ENCODE peak calls at places on chromosomes 4 and X, in ten cellular contexts. One of them, this sample, is unnamed.
A peak's percentile ranks its signal among the peaks of the same experiment; 100 is the strongest.

GRCh38 chr4:91754716-91755115 is 549.0 kb upstream of the GRID2 start:
- DNase-seq in DMS53: no peak
- DNase-seq in GM12864: no peak
- DNase-seq in heart right ventricle: no peak
- DNase-seq in retina: no peak
- DNase-seq in glutamatergic neuron: no peak
- DNase-seq in nephron progenitor cell: no peak
- DNase-seq in cardiac septum: no peak
- DNase-seq in stimulated activated CD4-positive, alpha-beta T cell treated with anti-CD3 and anti-CD28 coated beads, TNF-alpha, amount 100 ng/mL, for 1 hour: no peak
- DNase-seq in right cardiac atrium: no peak
- DNase-seq in this sample: no peak

GRCh38 chr4:7547368-7548040 is 112.8 kb upstream of the PSAPL1 start:
- DNase-seq in glutamatergic neuron: no peak
- DNase-seq in nephron progenitor cell: no peak
- DNase-seq in heart right ventricle: no peak
- DNase-seq in DMS53: peak; percentile 62
- DNase-seq in GM12864: no peak
- DNase-seq in stimulated activated CD4-positive, alpha-beta T cell treated with anti-CD3 and anti-CD28 coated beads, TNF-alpha, amount 100 ng/mL, for 1 hour: no peak
- DNase-seq in right cardiac atrium: no peak
- DNase-seq in cardiac septum: no peak
- DNase-seq in retina: no peak
- DNase-seq in this sample: no peak

GRCh38 chr4:130646886-130647285 is 1550.9 kb downstream of the C4orf33 start:
- DNase-seq in cardiac septum: no peak
- DNase-seq in right cardiac atrium: no peak
- DNase-seq in stimulated activated CD4-positive, alpha-beta T cell treated with anti-CD3 and anti-CD28 coated beads, TNF-alpha, amount 100 ng/mL, for 1 hour: no peak
- DNase-seq in glutamatergic neuron: no peak
- DNase-seq in nephron progenitor cell: no peak
- DNase-seq in retina: no peak
- DNase-seq in DMS53: no peak
- DNase-seq in GM12864: no peak
- DNase-seq in heart right ventricle: no peak
- DNase-seq in this sample: no peak

GRCh38 chr4:52198356-52198755 is 147.3 kb downstream of the SPATA18 start:
- DNase-seq in GM12864: no peak
- DNase-seq in DMS53: no peak
- DNase-seq in glutamatergic neuron: no peak
- DNase-seq in heart right ventricle: no peak
- DNase-seq in right cardiac atrium: no peak
- DNase-seq in stimulated activated CD4-positive, alpha-beta T cell treated with anti-CD3 and anti-CD28 coated beads, TNF-alpha, amount 100 ng/mL, for 1 hour: no peak
- DNase-seq in retina: no peak
- DNase-seq in nephron progenitor cell: no peak
- DNase-seq in cardiac septum: no peak
- DNase-seq in this sample: no peak

GRCh38 chr4:148258526-148258925 is 183.7 kb downstream of the NR3C2 start:
- DNase-seq in cardiac septum: no peak
- DNase-seq in right cardiac atrium: no peak
- DNase-seq in GM12864: no peak
- DNase-seq in DMS53: no peak
- DNase-seq in nephron progenitor cell: no peak
- DNase-seq in heart right ventricle: peak; percentile 23
- DNase-seq in glutamatergic neuron: no peak
- DNase-seq in stimulated activated CD4-positive, alpha-beta T cell treated with anti-CD3 and anti-CD28 coated beads, TNF-alpha, amount 100 ng/mL, for 1 hour: no peak
- DNase-seq in retina: no peak
- DNase-seq in this sample: no peak

GRCh38 chr4:99624141-99624719 is 33.4 kb downstream of the C4orf54 start:
- DNase-seq in nephron progenitor cell: no peak
- DNase-seq in cardiac septum: no peak
- DNase-seq in GM12864: no peak
- DNase-seq in stimulated activated CD4-positive, alpha-beta T cell treated with anti-CD3 and anti-CD28 coated beads, TNF-alpha, amount 100 ng/mL, for 1 hour: no peak
- DNase-seq in DMS53: no peak
- DNase-seq in glutamatergic neuron: no peak
- DNase-seq in retina: no peak
- DNase-seq in right cardiac atrium: no peak
- DNase-seq in heart right ventricle: no peak
- DNase-seq in this sample: no peak

GRCh38 chr4:89682808-89683207 is 154.2 kb downstream of the SNCA start:
- DNase-seq in right cardiac atrium: no peak
- DNase-seq in stimulated activated CD4-positive, alpha-beta T cell treated with anti-CD3 and anti-CD28 coated beads, TNF-alpha, amount 100 ng/mL, for 1 hour: no peak
- DNase-seq in retina: no peak
- DNase-seq in DMS53: no peak
- DNase-seq in cardiac septum: no peak
- DNase-seq in nephron progenitor cell: no peak
- DNase-seq in glutamatergic neuron: no peak
- DNase-seq in heart right ventricle: no peak
- DNase-seq in GM12864: no peak
- DNase-seq in this sample: no peak

GRCh38 chrX:11504234-11504633 is 161.5 kb downstream of the ARHGAP6 start:
- DNase-seq in retina: no peak
- DNase-seq in heart right ventricle: no peak
- DNase-seq in cardiac septum: no peak
- DNase-seq in stimulated activated CD4-positive, alpha-beta T cell treated with anti-CD3 and anti-CD28 coated beads, TNF-alpha, amount 100 ng/mL, for 1 hour: no peak
- DNase-seq in nephron progenitor cell: no peak
- DNase-seq in GM12864: no peak
- DNase-seq in DMS53: no peak
- DNase-seq in glutamatergic neuron: no peak
- DNase-seq in right cardiac atrium: no peak
- DNase-seq in this sample: no peak

GRCh38 chr4:86857341-86858052 is 8.3 kb upstream of the SLC10A6 start:
- DNase-seq in right cardiac atrium: no peak
- DNase-seq in retina: no peak
- DNase-seq in stimulated activated CD4-positive, alpha-beta T cell treated with anti-CD3 and anti-CD28 coated beads, TNF-alpha, amount 100 ng/mL, for 1 hour: no peak
- DNase-seq in GM12864: no peak
- DNase-seq in heart right ventricle: no peak
- DNase-seq in nephron progenitor cell: no peak
- DNase-seq in DMS53: no peak
- DNase-seq in glutamatergic neuron: no peak
- DNase-seq in cardiac septum: no peak
- DNase-seq in this sample: no peak

GRCh38 chr4:184165291-184165690 is 52.4 kb downstream of the ENPP6 start:
- DNase-seq in cardiac septum: no peak
- DNase-seq in retina: no peak
- DNase-seq in heart right ventricle: no peak
- DNase-seq in GM12864: no peak
- DNase-seq in stimulated activated CD4-positive, alpha-beta T cell treated with anti-CD3 and anti-CD28 coated beads, TNF-alpha, amount 100 ng/mL, for 1 hour: no peak
- DNase-seq in right cardiac atrium: no peak
- DNase-seq in glutamatergic neuron: no peak
- DNase-seq in DMS53: no peak
- DNase-seq in nephron progenitor cell: no peak
- DNase-seq in this sample: no peak

GRCh38 chrX:118177708-118178107 is 61.1 kb upstream of the KLHL13 start:
- DNase-seq in nephron progenitor cell: no peak
- DNase-seq in heart right ventricle: no peak
- DNase-seq in DMS53: no peak
- DNase-seq in GM12864: no peak
- DNase-seq in stimulated activated CD4-positive, alpha-beta T cell treated with anti-CD3 and anti-CD28 coated beads, TNF-alpha, amount 100 ng/mL, for 1 hour: no peak
- DNase-seq in retina: no peak
- DNase-seq in right cardiac atrium: no peak
- DNase-seq in cardiac septum: no peak
- DNase-seq in glutamatergic neuron: no peak
- DNase-seq in this sample: no peak

GRCh38 chr4:112967109-112967508 is 82.3 kb upstream of the ANK2 start:
- DNase-seq in heart right ventricle: no peak
- DNase-seq in DMS53: no peak
- DNase-seq in GM12864: no peak
- DNase-seq in cardiac septum: no peak
- DNase-seq in right cardiac atrium: no peak
- DNase-seq in glutamatergic neuron: no peak
- DNase-seq in nephron progenitor cell: no peak
- DNase-seq in stimulated activated CD4-positive, alpha-beta T cell treated with anti-CD3 and anti-CD28 coated beads, TNF-alpha, amount 100 ng/mL, for 1 hour: no peak
- DNase-seq in retina: no peak
- DNase-seq in this sample: no peak

GRCh38 chr4:53132117-53132889 is 233.6 kb downstream of the SCFD2 start:
- DNase-seq in retina: no peak
- DNase-seq in glutamatergic neuron: no peak
- DNase-seq in heart right ventricle: no peak
- DNase-seq in DMS53: peak; percentile 2
- DNase-seq in stimulated activated CD4-positive, alpha-beta T cell treated with anti-CD3 and anti-CD28 coated beads, TNF-alpha, amount 100 ng/mL, for 1 hour: no peak
- DNase-seq in nephron progenitor cell: no peak
- DNase-seq in GM12864: no peak
- DNase-seq in right cardiac atrium: no peak
- DNase-seq in cardiac septum: no peak
- DNase-seq in this sample: no peak

GRCh38 chr4:95546866-95547707 is 1.7 kb downstream of the UNC5C start:
- DNase-seq in glutamatergic neuron: peak; percentile 61
- DNase-seq in retina: peak; percentile 76
- DNase-seq in cardiac septum: no peak
- DNase-seq in GM12864: no peak
- DNase-seq in DMS53: no peak
- DNase-seq in right cardiac atrium: peak; percentile 66
- DNase-seq in nephron progenitor cell: peak; percentile 35
- DNase-seq in stimulated activated CD4-positive, alpha-beta T cell treated with anti-CD3 and anti-CD28 coated beads, TNF-alpha, amount 100 ng/mL, for 1 hour: no peak
- DNase-seq in heart right ventricle: no peak
- DNase-seq in this sample: peak; percentile 10

GRCh38 chrX:53321216-53321942 is 40.0 kb upstream of the IQSEC2 start:
- DNase-seq in right cardiac atrium: peak; percentile 73
- DNase-seq in retina: peak; percentile 21
- DNase-seq in DMS53: peak; percentile 58
- DNase-seq in glutamatergic neuron: peak; percentile 22
- DNase-seq in GM12864: no peak
- DNase-seq in cardiac septum: peak; percentile 69
- DNase-seq in heart right ventricle: no peak
- DNase-seq in stimulated activated CD4-positive, alpha-beta T cell treated with anti-CD3 and anti-CD28 coated beads, TNF-alpha, amount 100 ng/mL, for 1 hour: no peak
- DNase-seq in nephron progenitor cell: no peak
- DNase-seq in this sample: no peak

GRCh38 chr4:116499-116898 is 7.8 kb upstream of the ZNF718 start:
- DNase-seq in stimulated activated CD4-positive, alpha-beta T cell treated with anti-CD3 and anti-CD28 coated beads, TNF-alpha, amount 100 ng/mL, for 1 hour: no peak
- DNase-seq in nephron progenitor cell: no peak
- DNase-seq in heart right ventricle: no peak
- DNase-seq in retina: no peak
- DNase-seq in DMS53: no peak
- DNase-seq in GM12864: no peak
- DNase-seq in cardiac septum: no peak
- DNase-seq in glutamatergic neuron: no peak
- DNase-seq in right cardiac atrium: no peak
- DNase-seq in this sample: no peak

GRCh38 chr4:39846135-39846534 is 131.6 kb downstream of the PDS5A start:
- DNase-seq in nephron progenitor cell: no peak
- DNase-seq in GM12864: no peak
- DNase-seq in glutamatergic neuron: no peak
- DNase-seq in heart right ventricle: no peak
- DNase-seq in stimulated activated CD4-positive, alpha-beta T cell treated with anti-CD3 and anti-CD28 coated beads, TNF-alpha, amount 100 ng/mL, for 1 hour: no peak
- DNase-seq in right cardiac atrium: no peak
- DNase-seq in retina: no peak
- DNase-seq in cardiac septum: no peak
- DNase-seq in DMS53: no peak
- DNase-seq in this sample: no peak

GRCh38 chrX:7083468-7084396 is 63.8 kb upstream of the STS start:
- DNase-seq in heart right ventricle: no peak
- DNase-seq in retina: no peak
- DNase-seq in right cardiac atrium: no peak
- DNase-seq in cardiac septum: no peak
- DNase-seq in glutamatergic neuron: no peak
- DNase-seq in nephron progenitor cell: no peak
- DNase-seq in stimulated activated CD4-positive, alpha-beta T cell treated with anti-CD3 and anti-CD28 coated beads, TNF-alpha, amount 100 ng/mL, for 1 hour: peak; percentile 38
- DNase-seq in GM12864: peak; percentile 88
- DNase-seq in DMS53: peak; percentile 21
- DNase-seq in this sample: no peak

GRCh38 chr4:28225689-28226353 is 1365.2 kb downstream of the STIM2 start:
- DNase-seq in DMS53: peak; percentile 29
- DNase-seq in heart right ventricle: no peak
- DNase-seq in glutamatergic neuron: no peak
- DNase-seq in retina: peak; percentile 23
- DNase-seq in nephron progenitor cell: no peak
- DNase-seq in cardiac septum: no peak
- DNase-seq in GM12864: no peak
- DNase-seq in stimulated activated CD4-positive, alpha-beta T cell treated with anti-CD3 and anti-CD28 coated beads, TNF-alpha, amount 100 ng/mL, for 1 hour: no peak
- DNase-seq in right cardiac atrium: no peak
- DNase-seq in this sample: no peak

GRCh38 chr4:128810331-128810870 is 901 bp downstream of the JADE1 start:
- DNase-seq in stimulated activated CD4-positive, alpha-beta T cell treated with anti-CD3 and anti-CD28 coated beads, TNF-alpha, amount 100 ng/mL, for 1 hour: no peak
- DNase-seq in GM12864: no peak
- DNase-seq in right cardiac atrium: peak; percentile 64
- DNase-seq in DMS53: peak; percentile 75
- DNase-seq in heart right ventricle: peak; percentile 29
- DNase-seq in nephron progenitor cell: peak; percentile 21
- DNase-seq in cardiac septum: no peak
- DNase-seq in glutamatergic neuron: no peak
- DNase-seq in retina: no peak
- DNase-seq in this sample: peak; percentile 9

GRCh38 chr4:185565696-185566095 is 30.4 kb upstream of the PDLIM3 start:
- DNase-seq in cardiac septum: no peak
- DNase-seq in nephron progenitor cell: no peak
- DNase-seq in glutamatergic neuron: no peak
- DNase-seq in right cardiac atrium: no peak
- DNase-seq in stimulated activated CD4-positive, alpha-beta T cell treated with anti-CD3 and anti-CD28 coated beads, TNF-alpha, amount 100 ng/mL, for 1 hour: no peak
- DNase-seq in retina: no peak
- DNase-seq in heart right ventricle: no peak
- DNase-seq in DMS53: no peak
- DNase-seq in GM12864: no peak
- DNase-seq in this sample: no peak

GRCh38 chr4:12729384-12729783 is 754.8 kb downstream of the RAB28 start:
- DNase-seq in glutamatergic neuron: no peak
- DNase-seq in stimulated activated CD4-positive, alpha-beta T cell treated with anti-CD3 and anti-CD28 coated beads, TNF-alpha, amount 100 ng/mL, for 1 hour: no peak
- DNase-seq in DMS53: peak; percentile 75
- DNase-seq in heart right ventricle: no peak
- DNase-seq in nephron progenitor cell: no peak
- DNase-seq in right cardiac atrium: no peak
- DNase-seq in cardiac septum: no peak
- DNase-seq in GM12864: no peak
- DNase-seq in retina: peak; percentile 33
- DNase-seq in this sample: no peak

GRCh38 chr4:141074098-141074878 is 59.0 kb downstream of the RNF150 start:
- DNase-seq in glutamatergic neuron: no peak
- DNase-seq in nephron progenitor cell: no peak
- DNase-seq in stimulated activated CD4-positive, alpha-beta T cell treated with anti-CD3 and anti-CD28 coated beads, TNF-alpha, amount 100 ng/mL, for 1 hour: no peak
- DNase-seq in GM12864: no peak
- DNase-seq in right cardiac atrium: no peak
- DNase-seq in heart right ventricle: no peak
- DNase-seq in cardiac septum: no peak
- DNase-seq in retina: no peak
- DNase-seq in DMS53: no peak
- DNase-seq in this sample: no peak

GRCh38 chr4:145619639-145619996 is 433 bp downstream of the MMAA start:
- DNase-seq in right cardiac atrium: peak; percentile 76
- DNase-seq in retina: no peak
- DNase-seq in glutamatergic neuron: no peak
- DNase-seq in DMS53: peak; percentile 84
- DNase-seq in stimulated activated CD4-positive, alpha-beta T cell treated with anti-CD3 and anti-CD28 coated beads, TNF-alpha, amount 100 ng/mL, for 1 hour: no peak
- DNase-seq in cardiac septum: no peak
- DNase-seq in heart right ventricle: peak; percentile 37
- DNase-seq in GM12864: peak; percentile 26
- DNase-seq in nephron progenitor cell: no peak
- DNase-seq in this sample: peak; percentile 16

GRCh38 chrX:134671207-134671750 is 13.0 kb upstream of the PLAC1 start:
- DNase-seq in DMS53: no peak
- DNase-seq in cardiac septum: no peak
- DNase-seq in GM12864: no peak
- DNase-seq in retina: no peak
- DNase-seq in nephron progenitor cell: no peak
- DNase-seq in stimulated activated CD4-positive, alpha-beta T cell treated with anti-CD3 and anti-CD28 coated beads, TNF-alpha, amount 100 ng/mL, for 1 hour: no peak
- DNase-seq in right cardiac atrium: no peak
- DNase-seq in heart right ventricle: no peak
- DNase-seq in glutamatergic neuron: no peak
- DNase-seq in this sample: no peak

GRCh38 chr4:23213198-23213597 is 520.5 kb downstream of the GBA3 start:
- DNase-seq in heart right ventricle: no peak
- DNase-seq in right cardiac atrium: no peak
- DNase-seq in nephron progenitor cell: no peak
- DNase-seq in cardiac septum: no peak
- DNase-seq in glutamatergic neuron: no peak
- DNase-seq in GM12864: no peak
- DNase-seq in DMS53: no peak
- DNase-seq in retina: no peak
- DNase-seq in stimulated activated CD4-positive, alpha-beta T cell treated with anti-CD3 and anti-CD28 coated beads, TNF-alpha, amount 100 ng/mL, for 1 hour: no peak
- DNase-seq in this sample: no peak

GRCh38 chrX:72029473-72030411 is 102.0 kb downstream of the RTL5 start:
- DNase-seq in nephron progenitor cell: no peak
- DNase-seq in right cardiac atrium: no peak
- DNase-seq in stimulated activated CD4-positive, alpha-beta T cell treated with anti-CD3 and anti-CD28 coated beads, TNF-alpha, amount 100 ng/mL, for 1 hour: no peak
- DNase-seq in DMS53: peak; percentile 86
- DNase-seq in heart right ventricle: no peak
- DNase-seq in retina: peak; percentile 24
- DNase-seq in GM12864: no peak
- DNase-seq in glutamatergic neuron: no peak
- DNase-seq in cardiac septum: no peak
- DNase-seq in this sample: no peak

GRCh38 chr4:6951880-6952381 is 42.3 kb downstream of the TBC1D14 start:
- DNase-seq in nephron progenitor cell: no peak
- DNase-seq in heart right ventricle: no peak
- DNase-seq in right cardiac atrium: no peak
- DNase-seq in DMS53: no peak
- DNase-seq in stimulated activated CD4-positive, alpha-beta T cell treated with anti-CD3 and anti-CD28 coated beads, TNF-alpha, amount 100 ng/mL, for 1 hour: no peak
- DNase-seq in cardiac septum: no peak
- DNase-seq in GM12864: no peak
- DNase-seq in glutamatergic neuron: no peak
- DNase-seq in retina: no peak
- DNase-seq in this sample: no peak

This sample was measured in endothelial cell.